ENCODE peak calls at places on chromosomes 16 and 17, in six cellular contexts. One of them, this sample, is unnamed.

GRCh38 chr17:75823257-75824041 is 20.8 kb downstream of the UNC13D start:
- DNase-seq in stimulated activated CD4-positive, alpha-beta T cell treated with anti-CD3 and anti-CD28 coated beads, Interleukin-1b, Interleukin-23, amount 100 ng/mL, for 48 hours: no peak
- DNase-seq in NCI-H1417: no peak
- DNase-seq in HT1080: no peak
- DNase-seq in H7: no peak
- DNase-seq in left colon: no peak
- DNase-seq in this sample: no peak

GRCh38 chr17:64611374-64611773 is 50.7 kb downstream of the SMURF2 start:
- DNase-seq in stimulated activated CD4-positive, alpha-beta T cell treated with anti-CD3 and anti-CD28 coated beads, Interleukin-1b, Interleukin-23, amount 100 ng/mL, for 48 hours: no peak
- DNase-seq in NCI-H1417: no peak
- DNase-seq in HT1080: no peak
- DNase-seq in H7: no peak
- DNase-seq in left colon: no peak
- DNase-seq in this sample: no peak

GRCh38 chr16:89050119-89050867 is 43.4 kb upstream of the ACSF3 start:
- DNase-seq in stimulated activated CD4-positive, alpha-beta T cell treated with anti-CD3 and anti-CD28 coated beads, Interleukin-1b, Interleukin-23, amount 100 ng/mL, for 48 hours: no peak
- DNase-seq in NCI-H1417: no peak
- DNase-seq in HT1080: no peak
- DNase-seq in H7: no peak
- DNase-seq in left colon: no peak
- DNase-seq in this sample: no peak

GRCh38 chr16:57486858-57487834 is 853 bp upstream of the DOK4 start:
- DNase-seq in stimulated activated CD4-positive, alpha-beta T cell treated with anti-CD3 and anti-CD28 coated beads, Interleukin-1b, Interleukin-23, amount 100 ng/mL, for 48 hours: no peak
- DNase-seq in NCI-H1417: no peak
- DNase-seq in HT1080: no peak
- DNase-seq in H7: no peak
- DNase-seq in left colon: no peak
- DNase-seq in this sample: no peak

GRCh38 chr16:50609049-50609832 is 61.0 kb downstream of the NKD1 start:
- DNase-seq in stimulated activated CD4-positive, alpha-beta T cell treated with anti-CD3 and anti-CD28 coated beads, Interleukin-1b, Interleukin-23, amount 100 ng/mL, for 48 hours: no peak
- DNase-seq in NCI-H1417: no peak
- DNase-seq in HT1080: no peak
- DNase-seq in H7: no peak
- DNase-seq in left colon: no peak
- DNase-seq in this sample: no peak

GRCh38 chr17:72600934-72601333 is 480.1 kb downstream of the SOX9 start:
- DNase-seq in stimulated activated CD4-positive, alpha-beta T cell treated with anti-CD3 and anti-CD28 coated beads, Interleukin-1b, Interleukin-23, amount 100 ng/mL, for 48 hours: no peak
- DNase-seq in NCI-H1417: no peak
- DNase-seq in HT1080: peak; percentile 59
- DNase-seq in H7: no peak
- DNase-seq in left colon: no peak
- DNase-seq in this sample: no peak

GRCh38 chr17:50283714-50284432 is 9.6 kb downstream of the TMEM92 start:
- DNase-seq in stimulated activated CD4-positive, alpha-beta T cell treated with anti-CD3 and anti-CD28 coated beads, Interleukin-1b, Interleukin-23, amount 100 ng/mL, for 48 hours: no peak
- DNase-seq in NCI-H1417: no peak
- DNase-seq in HT1080: no peak
- DNase-seq in H7: peak; percentile 25
- DNase-seq in left colon: no peak
- DNase-seq in this sample: no peak

GRCh38 chr17:82110298-82110697 is 12.3 kb upstream of the FASN start:
- DNase-seq in stimulated activated CD4-positive, alpha-beta T cell treated with anti-CD3 and anti-CD28 coated beads, Interleukin-1b, Interleukin-23, amount 100 ng/mL, for 48 hours: peak; percentile 43
- DNase-seq in NCI-H1417: no peak
- DNase-seq in HT1080: no peak
- DNase-seq in H7: peak; percentile 27
- DNase-seq in left colon: no peak
- DNase-seq in this sample: no peak

GRCh38 chr17:43377056-43377810 is 21.6 kb upstream of the ARL4D start:
- DNase-seq in stimulated activated CD4-positive, alpha-beta T cell treated with anti-CD3 and anti-CD28 coated beads, Interleukin-1b, Interleukin-23, amount 100 ng/mL, for 48 hours: no peak
- DNase-seq in NCI-H1417: no peak
- DNase-seq in HT1080: no peak
- DNase-seq in H7: peak; percentile 73
- DNase-seq in left colon: no peak
- DNase-seq in this sample: peak; percentile 53

GRCh38 chr17:47946929-47947397 is 5.6 kb downstream of the PNPO start:
- DNase-seq in stimulated activated CD4-positive, alpha-beta T cell treated with anti-CD3 and anti-CD28 coated beads, Interleukin-1b, Interleukin-23, amount 100 ng/mL, for 48 hours: peak; percentile 81
- DNase-seq in NCI-H1417: peak; percentile 61
- DNase-seq in HT1080: peak; percentile 94
- DNase-seq in H7: peak; percentile 91
- DNase-seq in left colon: peak; percentile 90
- DNase-seq in this sample: peak; percentile 81

GRCh38 chr17:75654176-75654575 is 12.8 kb downstream of the RECQL5 start:
- DNase-seq in stimulated activated CD4-positive, alpha-beta T cell treated with anti-CD3 and anti-CD28 coated beads, Interleukin-1b, Interleukin-23, amount 100 ng/mL, for 48 hours: no peak
- DNase-seq in NCI-H1417: no peak
- DNase-seq in HT1080: no peak
- DNase-seq in H7: no peak
- DNase-seq in left colon: no peak
- DNase-seq in this sample: no peak

GRCh38 chr17:9233761-9234160 is 212.5 kb downstream of the NTN1 start:
- DNase-seq in stimulated activated CD4-positive, alpha-beta T cell treated with anti-CD3 and anti-CD28 coated beads, Interleukin-1b, Interleukin-23, amount 100 ng/mL, for 48 hours: no peak
- DNase-seq in NCI-H1417: no peak
- DNase-seq in HT1080: no peak
- DNase-seq in H7: peak; percentile 37
- DNase-seq in left colon: no peak
- DNase-seq in this sample: no peak

GRCh38 chr16:85858984-85859817 is 39.8 kb upstream of the IRF8 start:
- DNase-seq in stimulated activated CD4-positive, alpha-beta T cell treated with anti-CD3 and anti-CD28 coated beads, Interleukin-1b, Interleukin-23, amount 100 ng/mL, for 48 hours: no peak
- DNase-seq in NCI-H1417: no peak
- DNase-seq in HT1080: no peak
- DNase-seq in H7: no peak
- DNase-seq in left colon: no peak
- DNase-seq in this sample: no peak

GRCh38 chr17:58309918-58310259 is 18.7 kb downstream of the TSPOAP1 start:
- DNase-seq in stimulated activated CD4-positive, alpha-beta T cell treated with anti-CD3 and anti-CD28 coated beads, Interleukin-1b, Interleukin-23, amount 100 ng/mL, for 48 hours: no peak
- DNase-seq in NCI-H1417: no peak
- DNase-seq in HT1080: no peak
- DNase-seq in H7: no peak
- DNase-seq in left colon: no peak
- DNase-seq in this sample: no peak

GRCh38 chr16:49504023-49504364 is 130.4 kb downstream of the C16orf78 start:
- DNase-seq in stimulated activated CD4-positive, alpha-beta T cell treated with anti-CD3 and anti-CD28 coated beads, Interleukin-1b, Interleukin-23, amount 100 ng/mL, for 48 hours: no peak
- DNase-seq in NCI-H1417: no peak
- DNase-seq in HT1080: no peak
- DNase-seq in H7: no peak
- DNase-seq in left colon: no peak
- DNase-seq in this sample: no peak

GRCh38 chr16:48546774-48547173 is 63.2 kb downstream of the N4BP1 start:
- DNase-seq in stimulated activated CD4-positive, alpha-beta T cell treated with anti-CD3 and anti-CD28 coated beads, Interleukin-1b, Interleukin-23, amount 100 ng/mL, for 48 hours: no peak
- DNase-seq in NCI-H1417: no peak
- DNase-seq in HT1080: no peak
- DNase-seq in H7: no peak
- DNase-seq in left colon: peak; percentile 65
- DNase-seq in this sample: no peak

GRCh38 chr16:59573528-59574271 is 839.6 kb upstream of the GOT2 start:
- DNase-seq in stimulated activated CD4-positive, alpha-beta T cell treated with anti-CD3 and anti-CD28 coated beads, Interleukin-1b, Interleukin-23, amount 100 ng/mL, for 48 hours: no peak
- DNase-seq in NCI-H1417: no peak
- DNase-seq in HT1080: peak; percentile 84
- DNase-seq in H7: no peak
- DNase-seq in left colon: no peak
- DNase-seq in this sample: no peak

GRCh38 chr17:33942414-33942813 is 312.7 kb upstream of the CCL2 start:
- DNase-seq in stimulated activated CD4-positive, alpha-beta T cell treated with anti-CD3 and anti-CD28 coated beads, Interleukin-1b, Interleukin-23, amount 100 ng/mL, for 48 hours: no peak
- DNase-seq in NCI-H1417: no peak
- DNase-seq in HT1080: no peak
- DNase-seq in H7: no peak
- DNase-seq in left colon: no peak
- DNase-seq in this sample: no peak

GRCh38 chr17:34852614-34853013 is 108.6 kb downstream of the CCT6B start:
- DNase-seq in stimulated activated CD4-positive, alpha-beta T cell treated with anti-CD3 and anti-CD28 coated beads, Interleukin-1b, Interleukin-23, amount 100 ng/mL, for 48 hours: no peak
- DNase-seq in NCI-H1417: no peak
- DNase-seq in HT1080: peak; percentile 44
- DNase-seq in H7: peak; percentile 72
- DNase-seq in left colon: no peak
- DNase-seq in this sample: no peak

GRCh38 chr16:82625066-82625968 is 1.5 kb upstream of the CDH13 start:
- DNase-seq in stimulated activated CD4-positive, alpha-beta T cell treated with anti-CD3 and anti-CD28 coated beads, Interleukin-1b, Interleukin-23, amount 100 ng/mL, for 48 hours: no peak
- DNase-seq in NCI-H1417: no peak
- DNase-seq in HT1080: peak; percentile 61
- DNase-seq in H7: no peak
- DNase-seq in left colon: no peak
- DNase-seq in this sample: no peak

GRCh38 chr17:1651559-1651844 is 1.8 kb upstream of the RILP start:
- DNase-seq in stimulated activated CD4-positive, alpha-beta T cell treated with anti-CD3 and anti-CD28 coated beads, Interleukin-1b, Interleukin-23, amount 100 ng/mL, for 48 hours: no peak
- DNase-seq in NCI-H1417: no peak
- DNase-seq in HT1080: no peak
- DNase-seq in H7: no peak
- DNase-seq in left colon: no peak
- DNase-seq in this sample: no peak

GRCh38 chr16:15493416-15494181 is 59.2 kb downstream of the BMERB1 start:
- DNase-seq in stimulated activated CD4-positive, alpha-beta T cell treated with anti-CD3 and anti-CD28 coated beads, Interleukin-1b, Interleukin-23, amount 100 ng/mL, for 48 hours: no peak
- DNase-seq in NCI-H1417: no peak
- DNase-seq in HT1080: no peak
- DNase-seq in H7: no peak
- DNase-seq in left colon: no peak
- DNase-seq in this sample: no peak

GRCh38 chr17:19470529-19471261 is 59.7 kb downstream of the RNF112 start:
- DNase-seq in stimulated activated CD4-positive, alpha-beta T cell treated with anti-CD3 and anti-CD28 coated beads, Interleukin-1b, Interleukin-23, amount 100 ng/mL, for 48 hours: no peak
- DNase-seq in NCI-H1417: no peak
- DNase-seq in HT1080: no peak
- DNase-seq in H7: peak; percentile 50
- DNase-seq in left colon: peak; percentile 56
- DNase-seq in this sample: peak; percentile 40

GRCh38 chr17:55644346-55644745 is 78.3 kb downstream of the TMEM100 start:
- DNase-seq in stimulated activated CD4-positive, alpha-beta T cell treated with anti-CD3 and anti-CD28 coated beads, Interleukin-1b, Interleukin-23, amount 100 ng/mL, for 48 hours: no peak
- DNase-seq in NCI-H1417: no peak
- DNase-seq in HT1080: no peak
- DNase-seq in H7: no peak
- DNase-seq in left colon: no peak
- DNase-seq in this sample: no peak

GRCh38 chr17:75691371-75692290 is 24.5 kb downstream of the SAP30BP start:
- DNase-seq in stimulated activated CD4-positive, alpha-beta T cell treated with anti-CD3 and anti-CD28 coated beads, Interleukin-1b, Interleukin-23, amount 100 ng/mL, for 48 hours: peak; percentile 72
- DNase-seq in NCI-H1417: no peak
- DNase-seq in HT1080: peak; percentile 99
- DNase-seq in H7: no peak
- DNase-seq in left colon: no peak
- DNase-seq in this sample: no peak

GRCh38 chr17:4492762-4493561 is 5.7 kb upstream of the SPNS2 start:
- DNase-seq in stimulated activated CD4-positive, alpha-beta T cell treated with anti-CD3 and anti-CD28 coated beads, Interleukin-1b, Interleukin-23, amount 100 ng/mL, for 48 hours: no peak
- DNase-seq in NCI-H1417: peak; percentile 29
- DNase-seq in HT1080: peak; percentile 40
- DNase-seq in H7: peak; percentile 95
- DNase-seq in left colon: peak; percentile 77
- DNase-seq in this sample: peak; percentile 91

GRCh38 chr16:10332301-10332700 is 53.6 kb upstream of the ATF7IP2 start:
- DNase-seq in stimulated activated CD4-positive, alpha-beta T cell treated with anti-CD3 and anti-CD28 coated beads, Interleukin-1b, Interleukin-23, amount 100 ng/mL, for 48 hours: no peak
- DNase-seq in NCI-H1417: no peak
- DNase-seq in HT1080: no peak
- DNase-seq in H7: no peak
- DNase-seq in left colon: no peak
- DNase-seq in this sample: no peak

GRCh38 chr17:68344701-68345136 is 53.4 kb downstream of the ARSG start:
- DNase-seq in stimulated activated CD4-positive, alpha-beta T cell treated with anti-CD3 and anti-CD28 coated beads, Interleukin-1b, Interleukin-23, amount 100 ng/mL, for 48 hours: peak; percentile 19
- DNase-seq in NCI-H1417: no peak
- DNase-seq in HT1080: peak; percentile 47
- DNase-seq in H7: no peak
- DNase-seq in left colon: peak; percentile 15
- DNase-seq in this sample: no peak

GRCh38 chr16:17205279-17206139 is 265.3 kb downstream of the XYLT1 start:
- DNase-seq in stimulated activated CD4-positive, alpha-beta T cell treated with anti-CD3 and anti-CD28 coated beads, Interleukin-1b, Interleukin-23, amount 100 ng/mL, for 48 hours: no peak
- DNase-seq in NCI-H1417: peak; percentile 31
- DNase-seq in HT1080: no peak
- DNase-seq in H7: peak; percentile 61
- DNase-seq in left colon: no peak
- DNase-seq in this sample: peak; percentile 31